ENCODE peak calls at places on chromosomes 4 and X, in six cellular contexts. One of them, this sample, is unnamed.
A peak's percentile ranks its signal among the peaks of the same experiment; 100 is the strongest.

GRCh38 chr4:1637580-1638271 is 46.4 kb downstream of the FAM53A start:
- DNase-seq in CD8-positive, alpha-beta T cell: no peak
- DNase-seq in CD4-positive, alpha-beta memory T cell: no peak
- DNase-seq in tibial nerve: no peak
- DNase-seq in brain microvascular endothelial cell: no peak
- DNase-seq in naive thymus-derived CD4-positive, alpha-beta T cell: no peak
- DNase-seq in this sample: no peak

GRCh38 chr4:122356317-122356818 is 22.4 kb upstream of the ADAD1 start:
- DNase-seq in CD8-positive, alpha-beta T cell: no peak
- DNase-seq in CD4-positive, alpha-beta memory T cell: no peak
- DNase-seq in tibial nerve: no peak
- DNase-seq in brain microvascular endothelial cell: no peak
- DNase-seq in naive thymus-derived CD4-positive, alpha-beta T cell: no peak
- DNase-seq in this sample: no peak

GRCh38 chr4:156999175-156999517 is 27.5 kb upstream of the PDGFC start:
- DNase-seq in CD8-positive, alpha-beta T cell: no peak
- DNase-seq in CD4-positive, alpha-beta memory T cell: no peak
- DNase-seq in tibial nerve: no peak
- DNase-seq in brain microvascular endothelial cell: peak; percentile 99
- DNase-seq in naive thymus-derived CD4-positive, alpha-beta T cell: no peak
- DNase-seq in this sample: no peak

GRCh38 chr4:189143255-189143654 is 797.4 kb upstream of the FRG1 start:
- DNase-seq in CD8-positive, alpha-beta T cell: no peak
- DNase-seq in CD4-positive, alpha-beta memory T cell: no peak
- DNase-seq in tibial nerve: no peak
- DNase-seq in brain microvascular endothelial cell: no peak
- DNase-seq in naive thymus-derived CD4-positive, alpha-beta T cell: no peak
- DNase-seq in this sample: no peak

GRCh38 chr4:26229974-26230373 is 90.8 kb upstream of the RBPJ start:
- DNase-seq in CD8-positive, alpha-beta T cell: no peak
- DNase-seq in CD4-positive, alpha-beta memory T cell: no peak
- DNase-seq in tibial nerve: no peak
- DNase-seq in brain microvascular endothelial cell: no peak
- DNase-seq in naive thymus-derived CD4-positive, alpha-beta T cell: no peak
- DNase-seq in this sample: no peak

GRCh38 chr4:48908687-48909086 is 2.1 kb upstream of the OCIAD2 start:
- DNase-seq in CD8-positive, alpha-beta T cell: no peak
- DNase-seq in CD4-positive, alpha-beta memory T cell: no peak
- DNase-seq in tibial nerve: no peak
- DNase-seq in brain microvascular endothelial cell: no peak
- DNase-seq in naive thymus-derived CD4-positive, alpha-beta T cell: no peak
- DNase-seq in this sample: no peak

GRCh38 chr4:26782830-26783202 is 77.8 kb upstream of the STIM2 start:
- DNase-seq in CD8-positive, alpha-beta T cell: no peak
- DNase-seq in CD4-positive, alpha-beta memory T cell: no peak
- DNase-seq in tibial nerve: no peak
- DNase-seq in brain microvascular endothelial cell: no peak
- DNase-seq in naive thymus-derived CD4-positive, alpha-beta T cell: no peak
- DNase-seq in this sample: no peak

GRCh38 chr4:45621926-45622325 is 501.9 kb downstream of the GABRG1 start:
- DNase-seq in CD8-positive, alpha-beta T cell: no peak
- DNase-seq in CD4-positive, alpha-beta memory T cell: no peak
- DNase-seq in tibial nerve: no peak
- DNase-seq in brain microvascular endothelial cell: peak; percentile 2
- DNase-seq in naive thymus-derived CD4-positive, alpha-beta T cell: no peak
- DNase-seq in this sample: no peak

GRCh38 chrX:155767101-155767878 is 113.9 kb upstream of the VAMP7 start:
- DNase-seq in CD8-positive, alpha-beta T cell: peak; percentile 48
- DNase-seq in CD4-positive, alpha-beta memory T cell: peak; percentile 14
- DNase-seq in tibial nerve: no peak
- DNase-seq in brain microvascular endothelial cell: peak; percentile 63
- DNase-seq in naive thymus-derived CD4-positive, alpha-beta T cell: peak; percentile 2
- DNase-seq in this sample: no peak

GRCh38 chrX:77087529-77088169 is 359.5 kb upstream of the FGF16 start:
- DNase-seq in CD8-positive, alpha-beta T cell: no peak
- DNase-seq in CD4-positive, alpha-beta memory T cell: no peak
- DNase-seq in tibial nerve: peak; percentile 13
- DNase-seq in brain microvascular endothelial cell: peak; percentile 32
- DNase-seq in naive thymus-derived CD4-positive, alpha-beta T cell: no peak
- DNase-seq in this sample: no peak

GRCh38 chr4:188372051-188372450 is 232.8 kb downstream of the TRIML1 start:
- DNase-seq in CD8-positive, alpha-beta T cell: no peak
- DNase-seq in CD4-positive, alpha-beta memory T cell: no peak
- DNase-seq in tibial nerve: no peak
- DNase-seq in brain microvascular endothelial cell: no peak
- DNase-seq in naive thymus-derived CD4-positive, alpha-beta T cell: no peak
- DNase-seq in this sample: no peak

GRCh38 chrX:69493766-69494165 is 10.4 kb upstream of the NALF2 start:
- DNase-seq in CD8-positive, alpha-beta T cell: no peak
- DNase-seq in CD4-positive, alpha-beta memory T cell: no peak
- DNase-seq in tibial nerve: no peak
- DNase-seq in brain microvascular endothelial cell: no peak
- DNase-seq in naive thymus-derived CD4-positive, alpha-beta T cell: no peak
- DNase-seq in this sample: no peak

GRCh38 chr4:20395160-20395773 is 143.6 kb downstream of the SLIT2 start:
- DNase-seq in CD8-positive, alpha-beta T cell: no peak
- DNase-seq in CD4-positive, alpha-beta memory T cell: no peak
- DNase-seq in tibial nerve: no peak
- DNase-seq in brain microvascular endothelial cell: no peak
- DNase-seq in naive thymus-derived CD4-positive, alpha-beta T cell: no peak
- DNase-seq in this sample: no peak

GRCh38 chrX:21725498-21725897 is 32.4 kb downstream of the SMPX start:
- DNase-seq in CD8-positive, alpha-beta T cell: no peak
- DNase-seq in CD4-positive, alpha-beta memory T cell: no peak
- DNase-seq in tibial nerve: no peak
- DNase-seq in brain microvascular endothelial cell: no peak
- DNase-seq in naive thymus-derived CD4-positive, alpha-beta T cell: peak; percentile 16
- DNase-seq in this sample: peak; percentile 22

GRCh38 chrX:106401965-106402559 is 209.7 kb upstream of the RADX start:
- DNase-seq in CD8-positive, alpha-beta T cell: no peak
- DNase-seq in CD4-positive, alpha-beta memory T cell: no peak
- DNase-seq in tibial nerve: no peak
- DNase-seq in brain microvascular endothelial cell: no peak
- DNase-seq in naive thymus-derived CD4-positive, alpha-beta T cell: no peak
- DNase-seq in this sample: no peak

GRCh38 chr4:6180841-6181631 is 19.3 kb downstream of the JAKMIP1 start:
- DNase-seq in CD8-positive, alpha-beta T cell: peak; percentile 62
- DNase-seq in CD4-positive, alpha-beta memory T cell: peak; percentile 74
- DNase-seq in tibial nerve: no peak
- DNase-seq in brain microvascular endothelial cell: no peak
- DNase-seq in naive thymus-derived CD4-positive, alpha-beta T cell: no peak
- DNase-seq in this sample: no peak

GRCh38 chr4:2036866-2037265 is 22.3 kb upstream of the NAT8L start:
- DNase-seq in CD8-positive, alpha-beta T cell: no peak
- DNase-seq in CD4-positive, alpha-beta memory T cell: no peak
- DNase-seq in tibial nerve: no peak
- DNase-seq in brain microvascular endothelial cell: no peak
- DNase-seq in naive thymus-derived CD4-positive, alpha-beta T cell: no peak
- DNase-seq in this sample: no peak

GRCh38 chrX:37986893-37987292 is 19.5 kb upstream of the SYTL5 start:
- DNase-seq in CD8-positive, alpha-beta T cell: no peak
- DNase-seq in CD4-positive, alpha-beta memory T cell: no peak
- DNase-seq in tibial nerve: no peak
- DNase-seq in brain microvascular endothelial cell: no peak
- DNase-seq in naive thymus-derived CD4-positive, alpha-beta T cell: no peak
- DNase-seq in this sample: no peak

GRCh38 chrX:69568828-69569227 is 47.1 kb upstream of the EDA start:
- DNase-seq in CD8-positive, alpha-beta T cell: no peak
- DNase-seq in CD4-positive, alpha-beta memory T cell: no peak
- DNase-seq in tibial nerve: no peak
- DNase-seq in brain microvascular endothelial cell: no peak
- DNase-seq in naive thymus-derived CD4-positive, alpha-beta T cell: no peak
- DNase-seq in this sample: no peak

GRCh38 chr4:81314196-81314896 is 99.3 kb upstream of the PRKG2 start:
- DNase-seq in CD8-positive, alpha-beta T cell: no peak
- DNase-seq in CD4-positive, alpha-beta memory T cell: no peak
- DNase-seq in tibial nerve: no peak
- DNase-seq in brain microvascular endothelial cell: peak; percentile 55
- DNase-seq in naive thymus-derived CD4-positive, alpha-beta T cell: no peak
- DNase-seq in this sample: no peak

GRCh38 chr4:14920759-14921313 is 81.4 kb upstream of the CPEB2 start:
- DNase-seq in CD8-positive, alpha-beta T cell: no peak
- DNase-seq in CD4-positive, alpha-beta memory T cell: peak; percentile 19
- DNase-seq in tibial nerve: no peak
- DNase-seq in brain microvascular endothelial cell: no peak
- DNase-seq in naive thymus-derived CD4-positive, alpha-beta T cell: no peak
- DNase-seq in this sample: no peak

GRCh38 chrX:136710324-136710951 is 62.5 kb downstream of the CD40LG start:
- DNase-seq in CD8-positive, alpha-beta T cell: no peak
- DNase-seq in CD4-positive, alpha-beta memory T cell: no peak
- DNase-seq in tibial nerve: no peak
- DNase-seq in brain microvascular endothelial cell: no peak
- DNase-seq in naive thymus-derived CD4-positive, alpha-beta T cell: no peak
- DNase-seq in this sample: no peak

GRCh38 chr4:174119818-174120217 is 163.6 kb downstream of the FBXO8 start:
- DNase-seq in CD8-positive, alpha-beta T cell: no peak
- DNase-seq in CD4-positive, alpha-beta memory T cell: no peak
- DNase-seq in tibial nerve: no peak
- DNase-seq in brain microvascular endothelial cell: no peak
- DNase-seq in naive thymus-derived CD4-positive, alpha-beta T cell: no peak
- DNase-seq in this sample: no peak

GRCh38 chr4:140144050-140144449 is 9.9 kb downstream of the MAML3 start:
- DNase-seq in CD8-positive, alpha-beta T cell: no peak
- DNase-seq in CD4-positive, alpha-beta memory T cell: no peak
- DNase-seq in tibial nerve: no peak
- DNase-seq in brain microvascular endothelial cell: no peak
- DNase-seq in naive thymus-derived CD4-positive, alpha-beta T cell: no peak
- DNase-seq in this sample: no peak

GRCh38 chr4:161376275-161376674 is 787.5 kb downstream of the FSTL5 start:
- DNase-seq in CD8-positive, alpha-beta T cell: no peak
- DNase-seq in CD4-positive, alpha-beta memory T cell: no peak
- DNase-seq in tibial nerve: no peak
- DNase-seq in brain microvascular endothelial cell: no peak
- DNase-seq in naive thymus-derived CD4-positive, alpha-beta T cell: no peak
- DNase-seq in this sample: no peak

GRCh38 chr4:95546236-95546635 is 2.5 kb downstream of the UNC5C start:
- DNase-seq in CD8-positive, alpha-beta T cell: no peak
- DNase-seq in CD4-positive, alpha-beta memory T cell: no peak
- DNase-seq in tibial nerve: no peak
- DNase-seq in brain microvascular endothelial cell: no peak
- DNase-seq in naive thymus-derived CD4-positive, alpha-beta T cell: no peak
- DNase-seq in this sample: no peak
- H3K27ac ChIP-seq in CD8-positive, alpha-beta T cell: no peak overlapping the region
- H3K27ac ChIP-seq in CD4-positive, alpha-beta memory T cell: no peak overlapping the region
- H3K27ac ChIP-seq in tibial nerve: no peak overlapping the region
- H3K27ac ChIP-seq in brain microvascular endothelial cell: no peak overlapping the region
- H3K27ac ChIP-seq in naive thymus-derived CD4-positive, alpha-beta T cell: no peak overlapping the region
- H3K27ac ChIP-seq in this sample: peak overlapping the region; percentile 97

GRCh38 chr4:109435635-109436034 is 2.0 kb downstream of the SEC24B start:
- DNase-seq in CD8-positive, alpha-beta T cell: no peak
- DNase-seq in CD4-positive, alpha-beta memory T cell: no peak
- DNase-seq in tibial nerve: no peak
- DNase-seq in brain microvascular endothelial cell: no peak
- DNase-seq in naive thymus-derived CD4-positive, alpha-beta T cell: no peak
- DNase-seq in this sample: no peak

GRCh38 chr4:109444182-109444844 is 10.7 kb downstream of the SEC24B start:
- DNase-seq in CD8-positive, alpha-beta T cell: no peak
- DNase-seq in CD4-positive, alpha-beta memory T cell: no peak
- DNase-seq in tibial nerve: no peak
- DNase-seq in brain microvascular endothelial cell: no peak
- DNase-seq in naive thymus-derived CD4-positive, alpha-beta T cell: no peak
- DNase-seq in this sample: no peak

GRCh38 chr4:109436504-109436903 is 2.9 kb downstream of the SEC24B start:
- DNase-seq in CD8-positive, alpha-beta T cell: no peak
- DNase-seq in CD4-positive, alpha-beta memory T cell: no peak
- DNase-seq in tibial nerve: no peak
- DNase-seq in brain microvascular endothelial cell: no peak
- DNase-seq in naive thymus-derived CD4-positive, alpha-beta T cell: no peak
- DNase-seq in this sample: no peak

GRCh38 chr4:109441858-109442480 is 8.4 kb downstream of the SEC24B start:
- DNase-seq in CD8-positive, alpha-beta T cell: no peak
- DNase-seq in CD4-positive, alpha-beta memory T cell: no peak
- DNase-seq in tibial nerve: no peak
- DNase-seq in brain microvascular endothelial cell: no peak
- DNase-seq in naive thymus-derived CD4-positive, alpha-beta T cell: no peak
- DNase-seq in this sample: no peak

GRCh38 chr4:109440948-109441347 is 7.3 kb downstream of the SEC24B start:
- DNase-seq in CD8-positive, alpha-beta T cell: no peak
- DNase-seq in CD4-positive, alpha-beta memory T cell: no peak
- DNase-seq in tibial nerve: no peak
- DNase-seq in brain microvascular endothelial cell: no peak
- DNase-seq in naive thymus-derived CD4-positive, alpha-beta T cell: no peak
- DNase-seq in this sample: no peak
- H3K27ac ChIP-seq in CD8-positive, alpha-beta T cell: no peak overlapping the region
- H3K27ac ChIP-seq in CD4-positive, alpha-beta memory T cell: no peak overlapping the region
- H3K27ac ChIP-seq in tibial nerve: no peak overlapping the region
- H3K27ac ChIP-seq in brain microvascular endothelial cell: no peak overlapping the region
- H3K27ac ChIP-seq in naive thymus-derived CD4-positive, alpha-beta T cell: no peak overlapping the region
- H3K27ac ChIP-seq in this sample: no peak overlapping the region

DNA sequence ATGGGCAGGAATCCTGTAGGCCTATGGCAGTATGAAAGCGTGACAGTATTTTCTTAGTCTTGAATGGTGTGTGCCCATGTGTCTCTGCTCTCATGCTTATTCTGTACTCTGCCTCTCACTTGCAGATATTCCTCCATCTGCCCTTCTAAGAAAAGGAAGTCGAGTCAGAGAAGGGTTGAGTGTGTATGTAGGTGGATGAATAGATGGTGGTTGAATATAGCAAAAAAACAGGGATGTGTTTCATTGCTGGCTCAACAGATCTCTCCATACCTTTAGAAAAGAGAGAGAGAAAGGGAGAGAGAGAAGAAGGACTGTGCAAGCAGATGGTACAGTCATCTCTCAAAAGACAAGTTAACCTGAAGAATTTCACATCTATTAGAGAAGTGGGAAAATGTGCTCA is 381.5 kb downstream of the FBXW7 start:
- DNase-seq in CD8-positive, alpha-beta T cell: no peak
- DNase-seq in CD4-positive, alpha-beta memory T cell: no peak
- DNase-seq in tibial nerve: no peak
- DNase-seq in brain microvascular endothelial cell: no peak
- DNase-seq in naive thymus-derived CD4-positive, alpha-beta T cell: no peak
- DNase-seq in this sample: no peak
- H3K27ac ChIP-seq in CD8-positive, alpha-beta T cell: no peak overlapping the region
- H3K27ac ChIP-seq in CD4-positive, alpha-beta memory T cell: no peak overlapping the region
- H3K27ac ChIP-seq in tibial nerve: no peak overlapping the region
- H3K27ac ChIP-seq in brain microvascular endothelial cell: no peak overlapping the region
- H3K27ac ChIP-seq in naive thymus-derived CD4-positive, alpha-beta T cell: no peak overlapping the region
- H3K27ac ChIP-seq in this sample: no peak overlapping the region

GRCh38 chr4:40623707-40624106 is 6.0 kb downstream of the RBM47 start:
- DNase-seq in CD8-positive, alpha-beta T cell: no peak
- DNase-seq in CD4-positive, alpha-beta memory T cell: no peak
- DNase-seq in tibial nerve: no peak
- DNase-seq in brain microvascular endothelial cell: no peak
- DNase-seq in naive thymus-derived CD4-positive, alpha-beta T cell: no peak
- DNase-seq in this sample: no peak

GRCh38 chr4:40621229-40621591 is 8.5 kb downstream of the RBM47 start:
- DNase-seq in CD8-positive, alpha-beta T cell: no peak
- DNase-seq in CD4-positive, alpha-beta memory T cell: no peak
- DNase-seq in tibial nerve: no peak
- DNase-seq in brain microvascular endothelial cell: no peak
- DNase-seq in naive thymus-derived CD4-positive, alpha-beta T cell: no peak
- DNase-seq in this sample: no peak

GRCh38 chr4:40621592-40622512 is 7.8 kb downstream of the RBM47 start:
- DNase-seq in CD8-positive, alpha-beta T cell: no peak
- DNase-seq in CD4-positive, alpha-beta memory T cell: no peak
- DNase-seq in tibial nerve: peak; percentile 47
- DNase-seq in brain microvascular endothelial cell: peak; percentile 87
- DNase-seq in naive thymus-derived CD4-positive, alpha-beta T cell: no peak
- DNase-seq in this sample: peak; percentile 7

GRCh38 chr4:40619600-40619999 is 10.1 kb downstream of the RBM47 start:
- DNase-seq in CD8-positive, alpha-beta T cell: no peak
- DNase-seq in CD4-positive, alpha-beta memory T cell: no peak
- DNase-seq in tibial nerve: no peak
- DNase-seq in brain microvascular endothelial cell: no peak
- DNase-seq in naive thymus-derived CD4-positive, alpha-beta T cell: no peak
- DNase-seq in this sample: no peak

GRCh38 chr4:40622913-40623312 is 6.8 kb downstream of the RBM47 start:
- DNase-seq in CD8-positive, alpha-beta T cell: no peak
- DNase-seq in CD4-positive, alpha-beta memory T cell: no peak
- DNase-seq in tibial nerve: no peak
- DNase-seq in brain microvascular endothelial cell: no peak
- DNase-seq in naive thymus-derived CD4-positive, alpha-beta T cell: no peak
- DNase-seq in this sample: no peak
- H3K27ac ChIP-seq in CD8-positive, alpha-beta T cell: no peak overlapping the region
- H3K27ac ChIP-seq in CD4-positive, alpha-beta memory T cell: no peak overlapping the region
- H3K27ac ChIP-seq in tibial nerve: no peak overlapping the region
- H3K27ac ChIP-seq in brain microvascular endothelial cell: no peak overlapping the region
- H3K27ac ChIP-seq in naive thymus-derived CD4-positive, alpha-beta T cell: no peak overlapping the region
- H3K27ac ChIP-seq in this sample: no peak overlapping the region

This sample was measured in caudate nucleus.